ENCODE peak calls at places on chromosome 3, in four cellular contexts. M, D, U and P are unnamed samples.

GRCh38 chr3:13787533-13787932 is 92.3 kb downstream of the WNT7A start:
- DNase-seq in U (no peak), M (peak), D (no peak), P (no peak)

GRCh38 chr3:71160800-71161546 is 422.6 kb downstream of the FOXP1 start:
- DNase-seq in M (no peak), D (no peak), U (no peak), P (no peak)

GRCh38 chr3:150681037-150681436 is 22.7 kb downstream of the ERICH6 start:
- DNase-seq in U (no peak), M (no peak), D (no peak), P (no peak)

GRCh38 chr3:108030915-108031425 is 59.9 kb downstream of the CD47 start:
- DNase-seq in D (no peak), U (no peak), M (no peak), P (no peak)

GRCh38 chr3:146189519-146190173 is 28.7 kb upstream of the PLOD2 start:
- DNase-seq in U (no peak), D (peak), M (no peak), P (no peak)

GRCh38 chr3:78634316-78634715 is 1133.5 kb downstream of the ROBO1 start:
- DNase-seq in U (no peak), D (no peak), M (no peak), P (no peak)

GRCh38 chr3:94036909-94037507 is 8.6 kb upstream of the STX19 start:
- DNase-seq in D (peak), U (no peak), M (no peak), P (no peak)

GRCh38 chr3:44114142-44114541 is 127.5 kb upstream of the TOPAZ1 start:
- DNase-seq in U (no peak), D (peak), M (peak), P (no peak)

GRCh38 chr3:115912372-115912771 is 289.1 kb downstream of the GAP43 start:
- DNase-seq in D (no peak), M (no peak), U (no peak), P (no peak)

GRCh38 chr3:50585919-50586762 is 16.8 kb downstream of the HEMK1 start:
- DNase-seq in M (no peak), U (no peak), D (no peak), P (no peak)

GRCh38 chr3:104126864-104127553 is 1239.7 kb upstream of the ALCAM start:
- DNase-seq in U (no peak), M (no peak), D (no peak), P (no peak)

GRCh38 chr3:124699686-124700396 is 30.4 kb upstream of the UMPS start:
- DNase-seq in M (peak), D (no peak), U (no peak), P (no peak)

GRCh38 chr3:105688821-105689220 is 180.0 kb downstream of the CBLB start:
- DNase-seq in D (no peak), M (no peak), U (no peak), P (no peak)

GRCh38 chr3:43034911-43035310 is 55.8 kb downstream of the GASK1A start:
- DNase-seq in U (no peak), D (no peak), M (no peak), P (no peak)

GRCh38 chr3:131658115-131658514 is 155.3 kb upstream of the MRPL3 start:
- DNase-seq in U (no peak), D (no peak), M (no peak), P (no peak)

GRCh38 chr3:107710851-107711250 is 188.1 kb downstream of the BBX start:
- DNase-seq in U (peak), M (no peak), D (peak), P (no peak)

GRCh38 chr3:129854460-129854859 is 39.1 kb downstream of the TMCC1 start:
- DNase-seq in D (no peak), U (no peak), M (no peak), P (no peak)

GRCh38 chr3:71512000-71512399 is 71.5 kb downstream of the FOXP1 start:
- DNase-seq in D (no peak), M (no peak), U (no peak), P (no peak)

GRCh38 chr3:14614189-14614588 is 37.4 kb upstream of the CCDC174 start:
- DNase-seq in M (no peak), D (no peak), U (no peak), P (no peak)

GRCh38 chr3:39376929-39377634 is 6.1 kb upstream of the SLC25A38 start:
- DNase-seq in M (no peak), U (no peak), D (no peak), P (no peak)

GRCh38 chr3:178522200-178523052 is 13.8 kb upstream of the KCNMB2 start:
- DNase-seq in M (no peak), D (no peak), U (no peak), P (no peak)

GRCh38 chr3:27360113-27361078 is 8.8 kb downstream of the NEK10 start:
- DNase-seq in M (no peak), U (no peak), D (peak), P (no peak)
- TF ChIP-seq POLR2A in M (no peak), U (no peak), D (no peak), P (no peak)

GRCh38 chr3:111610612-111611054 is 15.5 kb upstream of the ZBED2 start:
- DNase-seq in M (no peak), U (no peak), D (no peak), P (no peak)
- TF ChIP-seq POLR2A in M (no peak), U (no peak), D (no peak), P (no peak)

DNA sequence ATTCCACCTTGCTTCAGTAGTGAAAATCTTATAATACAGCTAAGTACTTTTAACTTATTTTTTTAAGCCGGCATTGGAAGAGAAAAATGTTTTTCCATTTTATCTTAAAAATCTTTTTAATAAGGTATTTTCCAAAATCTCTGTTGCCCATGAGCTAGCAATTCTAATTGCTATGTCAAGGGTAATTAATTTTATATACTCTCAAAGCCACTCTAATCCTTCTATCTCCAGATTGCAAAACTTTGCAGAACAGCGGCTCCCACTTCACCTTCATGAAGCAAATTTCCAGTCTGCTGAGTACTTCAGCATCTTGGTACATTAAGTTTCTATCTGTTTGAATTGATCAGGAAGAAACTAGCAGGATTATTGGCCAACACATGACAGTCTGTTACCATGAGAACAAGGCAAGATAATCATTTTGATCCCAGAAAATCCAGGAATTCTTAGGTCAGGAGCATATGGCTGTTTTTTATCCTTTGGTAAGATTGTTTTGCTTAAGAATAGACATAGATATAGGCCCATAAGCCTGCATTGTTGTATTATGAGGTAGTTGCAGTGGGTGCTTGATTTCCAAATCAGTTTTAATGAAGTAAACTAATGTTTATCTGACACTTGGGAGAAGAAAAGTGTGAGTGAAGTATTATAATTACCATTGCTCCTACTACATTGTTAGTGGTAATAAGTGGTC is 6.0 kb downstream of the TIPARP start:
- DNase-seq in U (no peak), D (no peak), M (no peak), P (no peak)
- TF ChIP-seq POLR2A in U (no peak), D (no peak), M (no peak), P (no peak)

DNA sequence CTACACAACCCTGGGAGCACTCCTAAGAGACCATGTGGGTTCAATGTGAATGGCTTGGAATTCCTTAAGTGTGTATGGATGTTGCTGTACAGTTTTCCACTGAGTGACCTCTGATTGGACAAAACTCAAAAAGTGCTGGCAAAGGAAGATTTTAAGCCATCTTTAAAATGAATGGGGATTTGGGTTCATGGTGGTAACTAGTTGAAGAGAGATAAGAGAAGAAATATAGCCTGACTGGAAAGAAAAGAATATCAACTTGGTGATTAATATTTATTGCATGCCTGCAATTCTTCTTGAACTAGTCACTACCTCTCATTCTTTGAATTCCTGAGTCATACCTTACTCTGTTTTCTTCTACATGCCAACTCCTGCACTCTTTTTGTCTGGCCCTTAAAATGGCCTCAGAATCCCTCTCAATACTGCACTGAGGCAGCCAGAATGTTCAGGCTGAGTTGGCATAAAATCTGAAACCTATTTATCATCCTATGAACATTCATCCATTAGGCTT is 124.7 kb downstream of the RPL22L1 start:
- DNase-seq in M (no peak), U (no peak), D (no peak), P (no peak)
- TF ChIP-seq POLR2A in M (no peak), U (no peak), D (no peak), P (no peak)

GRCh38 chr3:52237659-52238172 is 1.2 kb downstream of the TWF2 start:
- DNase-seq in D (peak), U (peak), M (peak), P (no peak)
- TF ChIP-seq POLR2A in D (no peak), U (no peak), M (no peak), P (no peak)

GRCh38 chr3:101829878-101830277 is 19.4 kb upstream of the NFKBIZ start:
- DNase-seq in M (no peak), D (no peak), U (no peak), P (no peak)

GRCh38 chr3:101828289-101828688 is 21.0 kb upstream of the NFKBIZ start:
- DNase-seq in U (no peak), M (no peak), D (no peak), P (no peak)

GRCh38 chr3:101825904-101826445 is 23.3 kb upstream of the NFKBIZ start:
- DNase-seq in U (no peak), M (no peak), D (no peak), P (no peak)

GRCh38 chr3:101829066-101829830 is 20.1 kb upstream of the NFKBIZ start:
- DNase-seq in M (no peak), D (no peak), U (peak), P (no peak)

DNA sequence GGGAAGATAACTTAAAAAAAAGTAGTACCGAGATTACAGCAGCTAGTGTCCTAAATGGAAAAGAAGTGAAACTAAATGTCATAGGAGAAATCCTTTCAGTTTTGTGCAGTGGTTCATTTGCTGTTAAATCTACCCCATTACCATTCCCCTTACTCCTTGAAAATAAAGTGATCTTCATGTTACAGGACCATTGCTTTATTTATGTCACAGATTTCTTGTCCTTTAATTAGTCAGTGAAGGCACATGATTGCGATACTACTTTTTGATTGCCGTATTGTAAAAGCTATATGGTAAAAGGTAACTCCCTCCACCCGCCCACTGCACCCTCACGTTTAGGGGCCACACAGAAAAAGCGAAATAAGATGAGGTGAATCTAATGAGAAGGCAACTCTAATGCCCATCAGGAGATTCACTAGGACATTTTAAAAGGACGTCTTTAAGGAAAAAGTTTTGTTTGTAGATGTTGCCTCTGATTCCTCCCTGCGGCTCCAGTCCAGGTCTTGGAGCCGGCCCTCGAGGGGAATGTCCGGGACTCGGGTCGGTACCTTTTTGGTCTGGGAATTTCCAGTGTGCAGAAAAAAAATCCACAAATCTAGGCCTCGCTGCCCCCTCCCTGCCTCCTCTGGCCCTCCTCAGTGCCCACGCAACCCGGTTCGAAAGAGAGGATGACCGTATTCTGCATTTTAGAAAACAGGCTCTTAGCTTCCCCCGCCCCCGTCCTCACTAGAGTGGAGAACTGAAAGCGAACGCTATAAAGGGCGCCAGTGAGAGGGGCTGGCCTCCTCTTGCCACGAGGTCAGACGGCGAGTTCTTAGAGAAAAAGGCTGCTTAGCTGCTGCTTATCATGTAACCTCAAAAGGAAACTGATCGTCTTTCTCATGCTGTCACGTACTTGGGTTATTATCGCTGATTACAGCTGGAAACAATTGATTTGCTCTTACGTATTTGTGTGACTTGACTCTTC is 21.8 kb upstream of the NFKBIZ start:
- DNase-seq in U (peak), M (peak), D (no peak), P (peak)
- TF ChIP-seq POLR2A in U (no peak), M (peak), D (peak), P (peak)

DNA sequence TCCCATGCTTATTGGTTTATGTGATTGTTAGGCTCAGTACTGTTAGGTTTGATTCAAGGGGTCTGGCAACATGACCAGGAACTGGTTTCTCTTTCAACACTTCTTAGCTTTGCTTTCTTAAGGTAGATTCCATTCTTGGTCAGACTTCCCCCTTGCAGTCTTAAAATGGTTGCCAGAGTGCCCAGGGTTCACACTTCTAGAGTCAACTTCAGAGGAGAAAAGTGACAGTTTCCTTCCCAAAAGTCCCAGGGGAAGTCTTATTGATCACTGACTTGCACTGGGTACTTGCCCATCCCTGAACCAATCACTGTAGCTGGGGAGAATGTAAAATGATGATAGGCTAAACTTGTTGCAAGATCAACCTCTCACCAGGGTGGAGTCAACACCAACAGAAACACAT is 14.1 kb downstream of the MGLL start:
- DNase-seq in U (no peak), M (no peak), D (no peak), P (no peak)
- TF ChIP-seq POLR2A in U (no peak), M (no peak), D (no peak), P (no peak)

GRCh38 chr3:134205426-134205825 is 45.2 kb downstream of the RYK start:
- DNase-seq in D (no peak), U (no peak), M (no peak), P (no peak)
- TF ChIP-seq POLR2A in D (no peak), U (no peak), M (no peak), P (no peak)

GRCh38 chr3:147906275-147906674 is 497.1 kb downstream of the ZIC1 start:
- DNase-seq in U (no peak), M (no peak), D (no peak), P (no peak)

GRCh38 chr3:147903037-147903436 is 493.9 kb downstream of the ZIC1 start:
- DNase-seq in M (no peak), U (no peak), D (no peak), P (no peak)

DNA sequence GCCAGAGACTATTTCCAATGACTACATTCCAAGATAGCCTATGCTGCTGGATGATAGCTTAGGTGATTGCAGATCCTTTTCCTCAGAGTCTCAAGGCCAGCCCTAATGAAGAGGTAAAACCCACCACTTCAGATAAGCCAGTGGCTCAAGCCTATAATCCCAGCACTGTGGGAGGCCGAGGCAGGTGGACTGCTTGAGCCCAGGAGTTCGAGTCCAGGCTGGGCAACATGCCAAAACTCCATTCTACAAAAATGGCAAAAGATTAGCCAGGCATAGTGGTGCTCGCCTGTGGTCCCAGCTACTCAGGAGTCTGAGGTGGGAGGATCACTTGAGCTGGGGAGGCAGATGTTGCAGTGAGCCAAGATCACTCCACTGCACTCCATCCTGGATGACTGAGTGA is 495.3 kb downstream of the ZIC1 start:
- DNase-seq in M (no peak), U (no peak), D (no peak), P (no peak)
- TF ChIP-seq POLR2A in M (no peak), U (no peak), D (no peak), P (no peak)